ENCODE peak calls at places on chromosomes 11 and 22, in five cellular contexts. H is stimulated activated CD4-positive, alpha-beta T cell treated with anti-CD3 and anti-CD28 coated beads, Interleukin-12 subunit alpha, Interleukin-12 subunit beta, amount 100 ng/mL, for 24 hours; W is naive B cell; V is hippocampal formation; B is stimulated activated CD8-positive, alpha-beta memory T cell treated with anti-CD3 and anti-CD28 coated beads, Interleukin-4, amount 100 ng/mL, for 1 hour. U is an unnamed sample.

GRCh38 chr11:69218271-69218682 is 62.5 kb downstream of the SMIM38 start:
- DNase-seq in H (no peak), W (no peak), V (no peak), B (no peak), U (no peak)

GRCh38 chr11:110298298-110298765 is 1.9 kb upstream of the RDX start:
- DNase-seq in H (no peak), W (no peak), V (no peak), B (no peak), U (no peak)

GRCh38 chr11:46693597-46694012 is 6.8 kb downstream of the ARHGAP1 start:
- DNase-seq in H (no peak), W (no peak), V (no peak), B (no peak), U (no peak)

GRCh38 chr11:57568330-57568766 is 876 bp upstream of the UBE2L6 start:
- DNase-seq in H (peak), W (peak), V (peak), B (peak), U (peak)

GRCh38 chr11:8839957-8840945 is 70.7 kb upstream of the AKIP1 start:
- DNase-seq in H (no peak), W (no peak), V (no peak), B (no peak), U (peak)

GRCh38 chr22:36510966-36511881 is 4.4 kb upstream of the FOXRED2 start:
- DNase-seq in H (no peak), W (peak), V (peak), B (no peak), U (peak)

GRCh38 chr11:105109353-105109752 is 30.2 kb downstream of the CARD18 start:
- DNase-seq in H (no peak), W (no peak), V (no peak), B (no peak), U (no peak)

GRCh38 chr11:111923351-111923788 is 4.7 kb downstream of the C11orf52 start:
- DNase-seq in H (no peak), W (no peak), V (no peak), B (no peak), U (no peak)

GRCh38 chr22:33639588-33640254 is 280.6 kb downstream of the LARGE1 start:
- DNase-seq in H (no peak), W (no peak), V (no peak), B (no peak), U (no peak)

GRCh38 chr11:129766858-129767604 is 48.6 kb upstream of the TMEM45B start:
- DNase-seq in H (no peak), W (no peak), V (no peak), B (no peak), U (no peak)

GRCh38 chr22:39522567-39523300 is 2.4 kb downstream of the ATF4 start:
- DNase-seq in H (no peak), W (no peak), V (peak), B (no peak), U (peak)

GRCh38 chr11:8714622-8715225 is 32.1 kb downstream of the RPL27A start:
- DNase-seq in H (no peak), W (no peak), V (no peak), B (no peak), U (no peak)

GRCh38 chr22:27829620-27830019 is 28.1 kb upstream of the MN1 start:
- DNase-seq in H (no peak), W (no peak), V (no peak), B (no peak), U (no peak)

GRCh38 chr11:114448749-114449484 is 9.7 kb downstream of the REXO2 start:
- DNase-seq in H (no peak), W (no peak), V (no peak), B (no peak), U (no peak)

GRCh38 chr11:117072517-117073218 is 25.6 kb downstream of the SIK3 start:
- DNase-seq in H (no peak), W (no peak), V (no peak), B (no peak), U (peak)

GRCh38 chr11:2293396-2294339 is 8.1 kb downstream of the C11orf21 start:
- DNase-seq in H (no peak), W (no peak), V (no peak), B (no peak), U (no peak)

GRCh38 chr11:67648796-67649613 is 1.5 kb downstream of the ACY3 start:
- DNase-seq in H (no peak), W (peak), V (no peak), B (no peak), U (peak)

GRCh38 chr11:2728663-2729332 is 29.0 kb upstream of the KCNQ1OT1 start:
- DNase-seq in H (no peak), W (no peak), V (peak), B (no peak), U (peak)

GRCh38 chr22:17726561-17727243 is 47.6 kb downstream of the BID start:
- DNase-seq in H (no peak), W (no peak), V (no peak), B (no peak), U (no peak)

GRCh38 chr11:27204527-27204926 is 158.5 kb downstream of the CCDC34 start:
- DNase-seq in H (no peak), W (no peak), V (no peak), B (no peak), U (no peak)

GRCh38 chr22:27105142-27106025 is 448.0 kb downstream of the MIAT start:
- DNase-seq in H (no peak), W (no peak), V (peak), B (no peak), U (peak)

GRCh38 chr22:25745341-25746011 is 3.5 kb downstream of the MYO18B start:
- DNase-seq in H (no peak), W (no peak), V (no peak), B (no peak), U (no peak)

GRCh38 chr11:8650401-8650990 is 32.0 kb downstream of the TRIM66 start:
- DNase-seq in H (no peak), W (no peak), V (no peak), B (no peak), U (no peak)

GRCh38 chr22:44950806-44951509 is 58.8 kb downstream of the PHF21B start:
- DNase-seq in H (no peak), W (no peak), V (no peak), B (no peak), U (no peak)

GRCh38 chr22:44571566-44572413 is 73.8 kb upstream of the RTL6 start:
- DNase-seq in H (no peak), W (no peak), V (no peak), B (no peak), U (no peak)

GRCh38 chr22:43883012-43883661 is 8.7 kb downstream of the PNPLA5 start:
- DNase-seq in H (no peak), W (peak), V (no peak), B (no peak), U (peak)

GRCh38 chr22:31141551-31141950 is 1.2 kb upstream of the PLA2G3 start:
- DNase-seq in H (no peak), W (no peak), V (no peak), B (no peak), U (no peak)

GRCh38 chr11:88167853-88168252 is 7.4 kb downstream of the RAB38 start:
- DNase-seq in H (no peak), W (no peak), V (no peak), B (no peak), U (no peak)

GRCh38 chr22:30572840-30573593 is 1.4 kb downstream of the GAL3ST1 start:
- DNase-seq in H (no peak), W (no peak), V (peak), B (no peak), U (peak)

GRCh38 chr11:4095509-4096230 is 1.1 kb downstream of the RRM1 start:
- DNase-seq in H (no peak), W (no peak), V (no peak), B (no peak), U (peak)

GRCh38 chr11:17923213-17923612 is 89.6 kb downstream of the SERGEF start:
- DNase-seq in H (no peak), W (no peak), V (no peak), B (no peak), U (peak)

GRCh38 chr11:43735115-43735514 is 54.6 kb downstream of the HSD17B12 start:
- DNase-seq in H (no peak), W (no peak), V (no peak), B (no peak), U (no peak)

U was measured in pons.